ENCODE peak calls at places on chromosomes 12 and 14, in five cellular contexts. K is neuronal stem cell, N is ovary, L is adipocyte, J is fibroblast of mammary gland. V is an unnamed sample.
A peak's percentile ranks its signal among the peaks of the same experiment; 100 is the strongest.

GRCh38 chr12:107903377-107904061 is 129.0 kb downstream of the ASCL4 start:
- DNase-seq in K (peak; percentile 40), N (peak; percentile 21), L (peak; percentile 28), J (no peak), V (peak; percentile 5)

GRCh38 chr12:22121224-22121623 is 75.2 kb downstream of the CMAS start:
- DNase-seq in K (no peak), N (no peak), L (no peak), J (no peak), V (no peak)

GRCh38 chr12:79098530-79098929 is 234.0 kb downstream of the SYT1 start:
- DNase-seq in K (no peak), N (no peak), L (peak; percentile 4), J (peak; percentile 7), V (peak; percentile 40)

GRCh38 chr12:131827961-131828534 is at the start of gene MMP17:
- DNase-seq in K (peak; percentile 72), N (peak; percentile 71), L (peak; percentile 91), J (peak; percentile 41), V (peak; percentile 47)

GRCh38 chr14:68730811-68731425 is 61.9 kb downstream of the ZFP36L1 start:
- DNase-seq in K (peak; percentile 71), N (no peak), L (no peak), J (no peak), V (no peak)

GRCh38 chr12:76190249-76190648 is 105.8 kb upstream of the NAP1L1 start:
- DNase-seq in K (no peak), N (no peak), L (no peak), J (peak; percentile 16), V (no peak)

GRCh38 chr12:7439579-7440505 is 4.1 kb downstream of the CD163L1 start:
- DNase-seq in K (peak; percentile 48), N (no peak), L (peak; percentile 8), J (peak; percentile 64), V (peak; percentile 69)

GRCh38 chr12:92237262-92237661 is 91.6 kb upstream of the BTG1 start:
- DNase-seq in K (no peak), N (no peak), L (no peak), J (no peak), V (no peak)

GRCh38 chr12:114935658-114936057 is 251.7 kb upstream of the TBX3 start:
- DNase-seq in K (no peak), N (no peak), L (no peak), J (peak; percentile 28), V (no peak)

GRCh38 chr12:2581293-2582045 is 213.3 kb upstream of the FKBP4 start:
- DNase-seq in K (no peak), N (no peak), L (no peak), J (no peak), V (no peak)

GRCh38 chr12:92987846-92988621 is 58.9 kb upstream of the EEA1 start:
- DNase-seq in K (no peak), N (peak; percentile 35), L (no peak), J (no peak), V (no peak)

GRCh38 chr12:28025821-28026505 is 53.4 kb upstream of the PTHLH start:
- DNase-seq in K (no peak), N (no peak), L (no peak), J (no peak), V (no peak)

GRCh38 chr12:4107436-4107878 is 166.1 kb upstream of the CCND2 start:
- DNase-seq in K (no peak), N (no peak), L (peak; percentile 43), J (peak; percentile 67), V (peak; percentile 27)

GRCh38 chr12:75334384-75335030 is at the start of gene GLIPR1L1:
- DNase-seq in K (peak; percentile 93), N (peak; percentile 79), L (peak; percentile 97), J (peak; percentile 90), V (peak; percentile 91)

GRCh38 chr12:52198454-52199215 is 6.8 kb upstream of the KRT80 start:
- DNase-seq in K (no peak), N (no peak), L (no peak), J (no peak), V (no peak)

GRCh38 chr12:25151476-25151875 is 43.5 kb downstream of the DNAI7 start:
- DNase-seq in K (no peak), N (no peak), L (peak; percentile 94), J (peak; percentile 98), V (peak; percentile 97)

GRCh38 chr14:103716091-103716801 is 636 bp downstream of the ZFYVE21 start:
- DNase-seq in K (no peak), N (peak; percentile 70), L (peak; percentile 66), J (no peak), V (no peak)

GRCh38 chr12:111436811-111437210 is 31.1 kb downstream of the SH2B3 start:
- DNase-seq in K (no peak), N (no peak), L (no peak), J (no peak), V (no peak)

GRCh38 chr14:22664261-22664660 is 20.1 kb upstream of the OR6J1 start:
- DNase-seq in K (no peak), N (no peak), L (no peak), J (peak; percentile 40), V (no peak)

GRCh38 chr14:30272848-30273563 is 286.0 kb upstream of the G2E3 start:
- DNase-seq in K (peak; percentile 14), N (no peak), L (no peak), J (no peak), V (no peak)

GRCh38 chr12:32025906-32026305 is 66.7 kb downstream of the RESF1 start:
- DNase-seq in K (no peak), N (no peak), L (no peak), J (no peak), V (no peak)

GRCh38 chr14:29937116-29937515 is 9.5 kb upstream of the PRKD1 start:
- DNase-seq in K (no peak), N (no peak), L (no peak), J (peak; percentile 61), V (no peak)

GRCh38 chr12:6228535-6229223 is 28.5 kb downstream of the CD9 start:
- DNase-seq in K (no peak), N (peak; percentile 33), L (no peak), J (no peak), V (no peak)

GRCh38 chr12:122862110-122862634 is 26.9 kb downstream of the HIP1R start:
- DNase-seq in K (no peak), N (peak; percentile 27), L (no peak), J (no peak), V (no peak)

GRCh38 chr14:63840981-63841380 is 11.8 kb upstream of the SYNE2 start:
- DNase-seq in K (no peak), N (no peak), L (no peak), J (no peak), V (no peak)

GRCh38 chr12:132151145-132151765 is 7.0 kb downstream of the NOC4L start:
- DNase-seq in K (no peak), N (peak; percentile 23), L (no peak), J (no peak), V (no peak)

GRCh38 chr12:1629338-1630080 is 478 bp downstream of the WNT5B start:
- DNase-seq in K (peak; percentile 20), N (no peak), L (no peak), J (peak; percentile 15), V (no peak)

GRCh38 chr12:50220357-50221061 is 53.3 kb upstream of the CERS5 start:
- DNase-seq in K (no peak), N (no peak), L (peak; percentile 71), J (peak; percentile 82), V (peak; percentile 74)

DNA sequence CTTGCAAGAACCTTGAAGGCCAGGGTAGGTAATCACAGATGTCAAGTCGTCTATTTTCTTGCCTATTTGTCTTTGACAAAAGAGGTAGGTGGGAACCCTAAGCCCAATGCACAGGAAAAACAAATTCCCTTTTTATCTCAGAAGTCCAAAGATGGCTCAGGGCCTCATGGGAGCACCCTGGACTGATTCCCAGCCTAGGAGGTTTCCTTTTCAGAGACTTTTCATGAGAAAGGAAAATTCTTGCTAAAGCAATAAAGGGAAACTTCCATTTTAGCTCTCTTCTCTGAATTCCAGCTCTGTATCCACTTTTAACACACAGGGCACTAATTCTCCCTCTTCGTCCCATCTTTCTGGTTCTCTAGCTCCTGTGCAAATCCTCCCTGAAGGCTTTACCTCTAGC is 1.2 kb downstream of the ZNF641 start:
- DNase-seq in K (no peak), N (no peak), L (peak; percentile 60), J (peak; percentile 45), V (peak; percentile 11)
- H3K4me3 ChIP-seq in K (no peak overlapping the region), N (peak overlapping the region; percentile 79), L (peak overlapping the region; percentile 94), J (no peak overlapping the region), V (no peak overlapping the region)

GRCh38 chr12:120399531-120399930 is 30.6 kb upstream of the MSI1 start:
- DNase-seq in K (no peak), N (no peak), L (peak; percentile 82), J (peak; percentile 54), V (peak; percentile 43)

GRCh38 chr12:120390540-120391120 is 21.7 kb upstream of the MSI1 start:
- DNase-seq in K (no peak), N (no peak), L (no peak), J (no peak), V (no peak)

GRCh38 chr12:120397827-120398563 is 29.0 kb upstream of the MSI1 start:
- DNase-seq in K (peak; percentile 91), N (no peak), L (no peak), J (no peak), V (peak; percentile 14)

GRCh38 chr12:120388711-120389431 is 19.9 kb upstream of the MSI1 start:
- DNase-seq in K (peak; percentile 97), N (no peak), L (no peak), J (no peak), V (no peak)

GRCh38 chr12:120394483-120395367 is 25.8 kb upstream of the MSI1 start:
- DNase-seq in K (peak; percentile 62), N (no peak), L (no peak), J (no peak), V (no peak)
- H3K4me3 ChIP-seq in K (no peak overlapping the region), N (no peak overlapping the region), L (no peak overlapping the region), J (no peak overlapping the region), V (no peak overlapping the region)

GRCh38 chr14:54893151-54893760 is 9.4 kb downstream of the GCH1 start:
- DNase-seq in K (no peak), N (no peak), L (peak; percentile 83), J (peak; percentile 69), V (peak; percentile 71)
- H3K4me3 ChIP-seq in K (no peak overlapping the region), N (no peak overlapping the region), L (no peak overlapping the region), J (no peak overlapping the region), V (no peak overlapping the region)

GRCh38 chr12:48969160-48969771 is 2.3 kb downstream of the WNT10B start:
- DNase-seq in K (no peak), N (no peak), L (no peak), J (no peak), V (no peak)
- H3K4me3 ChIP-seq in K (no peak overlapping the region), N (no peak overlapping the region), L (no peak overlapping the region), J (no peak overlapping the region), V (no peak overlapping the region)

DNA sequence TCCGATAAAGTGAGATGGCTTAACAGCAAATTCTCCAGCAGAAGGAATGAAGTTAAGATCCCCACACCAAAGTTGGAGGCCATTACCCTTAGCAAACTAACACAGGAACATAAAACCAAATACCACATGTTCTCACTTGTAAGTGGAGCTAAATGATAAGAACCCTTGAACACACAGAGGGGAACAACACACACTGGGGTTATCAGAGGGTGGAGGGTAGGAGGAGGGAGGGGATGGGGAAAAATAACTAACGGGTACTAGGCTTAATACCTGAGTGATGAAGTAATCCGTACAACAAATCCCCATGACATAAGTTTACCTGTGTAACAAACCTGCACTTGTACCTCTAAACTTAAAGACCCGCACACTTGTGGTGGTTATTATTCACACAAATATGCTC is 240.4 kb upstream of the NAV3 start:
- DNase-seq in K (no peak), N (no peak), L (no peak), J (no peak), V (no peak)
- H3K4me3 ChIP-seq in K (no peak overlapping the region), N (no peak overlapping the region), L (no peak overlapping the region), J (no peak overlapping the region), V (no peak overlapping the region)